ENCODE peak calls at places on chromosomes 2 and 18, in ten cellular contexts. Q is neural crest cell; K is T-cell; V is stimulated activated CD4-positive, alpha-beta T cell treated with anti-CD3 and anti-CD28 coated beads, Interleukin-12 subunit alpha, Interleukin-12 subunit beta, amount 100 ng/mL, for 4 hours; I is body of pancreas; Z is ascending aorta; A is Daoy; J is progenitor cell of endocrine pancreas; N is LoVo; U is endothelial cell. G is an unnamed sample.

GRCh38 chr2:44844651-44845270 is 96.7 kb upstream of the SIX3 start:
- DNase-seq in Z (no peak), J (no peak), I (no peak), V (no peak), U (no peak), Q (no peak), N (no peak), K (no peak), A (peak; percentile 59), G (peak; percentile 38)

GRCh38 chr2:232340171-232340935 is 38.2 kb upstream of the ALPP start:
- DNase-seq in U (no peak), K (no peak), Q (no peak), I (no peak), N (no peak), Z (no peak), V (no peak), A (no peak), J (no peak), G (no peak)

GRCh38 chr2:119385465-119385864 is 18.7 kb downstream of the DBI start:
- DNase-seq in Q (no peak), J (no peak), I (no peak), A (no peak), U (no peak), N (no peak), K (no peak), V (no peak), Z (no peak), G (no peak)

GRCh38 chr2:88874063-88874657 is 182.7 kb downstream of the RPIA start:
- DNase-seq in Z (no peak), J (no peak), K (peak; percentile 10), Q (peak; percentile 6), U (peak; percentile 52), V (peak; percentile 12), N (peak; percentile 43), I (peak; percentile 62), A (peak; percentile 59), G (peak; percentile 68)

GRCh38 chr2:11980809-11981208 is 234.4 kb downstream of the LPIN1 start:
- DNase-seq in K (no peak), Z (no peak), V (no peak), Q (no peak), I (peak; percentile 67), N (no peak), J (no peak), U (no peak), A (peak; percentile 51), G (no peak)

GRCh38 chr2:134668821-134669220 is 50.0 kb downstream of the TMEM163 start:
- DNase-seq in V (peak; percentile 23), Z (no peak), N (no peak), I (peak; percentile 34), J (no peak), U (no peak), K (peak; percentile 81), A (peak; percentile 83), Q (no peak), G (no peak)

GRCh38 chr2:160194946-160195345 is 5.1 kb downstream of the ITGB6 start:
- DNase-seq in Z (no peak), N (no peak), A (peak; percentile 69), J (no peak), Q (no peak), U (no peak), K (no peak), I (no peak), V (no peak), G (no peak)

GRCh38 chr2:23698733-23699391 is 228.1 kb downstream of the ATAD2B start:
- DNase-seq in A (no peak), K (no peak), U (no peak), J (no peak), Q (no peak), Z (no peak), V (no peak), N (no peak), I (no peak), G (no peak)

GRCh38 chr2:237695201-237695780 is 67.9 kb downstream of the LRRFIP1 start:
- DNase-seq in N (peak; percentile 78), V (no peak), Q (no peak), A (peak; percentile 85), U (no peak), Z (peak; percentile 73), I (no peak), K (no peak), J (no peak), G (peak; percentile 98)

GRCh38 chr2:22536131-22536530 is 848.8 kb upstream of the KLHL29 start:
- DNase-seq in Z (no peak), A (no peak), I (no peak), K (no peak), J (no peak), U (no peak), N (peak; percentile 15), V (no peak), Q (no peak), G (peak; percentile 16)

GRCh38 chr2:204027105-204027504 is 90.5 kb downstream of the ICOS start:
- DNase-seq in Q (no peak), Z (no peak), U (no peak), N (peak; percentile 48), J (no peak), K (no peak), A (peak; percentile 28), V (no peak), I (no peak), G (peak; percentile 16)

GRCh38 chr18:35441857-35442595 is 55.7 kb downstream of the INO80C start:
- DNase-seq in A (no peak), Q (no peak), K (no peak), N (no peak), J (no peak), U (no peak), V (no peak), I (no peak), Z (no peak), G (no peak)

GRCh38 chr2:235458839-235459273 is 35.0 kb upstream of the AGAP1 start:
- DNase-seq in Z (no peak), J (no peak), U (peak; percentile 10), I (peak; percentile 57), N (peak; percentile 42), K (no peak), A (peak; percentile 48), Q (no peak), V (no peak), G (peak; percentile 34)

GRCh38 chr18:58714259-58714658 is 43.0 kb downstream of the MALT1 start:
- DNase-seq in J (no peak), N (no peak), Z (no peak), V (no peak), Q (no peak), A (no peak), I (no peak), K (no peak), U (no peak), G (no peak)

GRCh38 chr2:175418224-175418843 is 236.8 kb upstream of the ATP5MC3 start:
- DNase-seq in I (no peak), A (no peak), N (no peak), U (no peak), J (no peak), V (no peak), K (no peak), Q (no peak), Z (no peak), G (no peak)

G was measured in fibroblast of mammary gland.